ENCODE peak calls at places on chromosomes 3 and 15, in five cellular contexts. Q is activated CD4-positive, alpha-beta T cell treated with anti-CD3 and anti-CD28 coated beads for 24 hours; M is sciatic nerve; Y is heart left ventricle; V is KBM-7. N is an unnamed sample.

GRCh38 chr15:70150405-70150747 is 52.7 kb upstream of the TLE3 start:
- DNase-seq in Q (no peak), M (no peak), Y (no peak), V (no peak), N (no peak)

GRCh38 chr15:62647195-62647865 is 395.2 kb upstream of the TPM1 start:
- DNase-seq in Q (no peak), M (no peak), Y (no peak), V (peak), N (no peak)

GRCh38 chr3:170953736-170954135 is 45.3 kb upstream of the EIF5A2 start:
- DNase-seq in Q (no peak), M (no peak), Y (no peak), V (no peak), N (no peak)

GRCh38 chr3:11558002-11558401 is 85.7 kb downstream of the VGLL4 start:
- DNase-seq in Q (no peak), M (peak), Y (no peak), V (peak), N (no peak)

GRCh38 chr3:195248281-195248680 is 22.7 kb downstream of the XXYLT1 start:
- DNase-seq in Q (no peak), M (peak), Y (no peak), V (no peak), N (peak)

GRCh38 chr3:157120071-157120892 is 39.7 kb downstream of the CCNL1 start:
- DNase-seq in Q (no peak), M (no peak), Y (no peak), V (no peak), N (no peak)

GRCh38 chr3:172138792-172139507 is 99.6 kb downstream of the FNDC3B start:
- DNase-seq in Q (no peak), M (peak), Y (peak), V (peak), N (no peak)

GRCh38 chr15:32870240-32871033 is 152.6 kb downstream of the GREM1 start:
- DNase-seq in Q (no peak), M (no peak), Y (no peak), V (no peak), N (no peak)

GRCh38 chr3:64111872-64112271 is 88.6 kb upstream of the PSMD6 start:
- DNase-seq in Q (no peak), M (no peak), Y (no peak), V (no peak), N (no peak)

GRCh38 chr15:51756482-51756881 is 5.1 kb downstream of the TMOD2 start:
- DNase-seq in Q (no peak), M (no peak), Y (no peak), V (peak), N (no peak)

GRCh38 chr3:151011427-151011826 is 38.9 kb upstream of the CLRN1 start:
- DNase-seq in Q (no peak), M (no peak), Y (no peak), V (peak), N (no peak)

GRCh38 chr3:56314842-56315241 is 153.4 kb downstream of the ERC2 start:
- DNase-seq in Q (no peak), M (no peak), Y (no peak), V (no peak), N (no peak)

N was measured in coronary artery.